ENCODE peak calls at places on chromosomes 4 and X, in five cellular contexts. W, Y, Q, M and U are unnamed samples.

GRCh38 chr4:8656711-8657380 is 64.3 kb downstream of the CPZ start:
- DNase-seq in W (no peak), Y (no peak), Q (no peak), M (no peak), U (no peak)

GRCh38 chr4:7416745-7417432 is 17.8 kb downstream of the PSAPL1 start:
- DNase-seq in W (no peak), Y (no peak), Q (no peak), M (no peak), U (peak)

GRCh38 chrX:153791104-153791852 is 2.9 kb downstream of the IDH3G start:
- DNase-seq in W (no peak), Y (no peak), Q (no peak), M (no peak), U (no peak)

GRCh38 chr4:56330691-56331090 is 56.6 kb downstream of the AASDH start:
- DNase-seq in W (no peak), Y (no peak), Q (peak), M (no peak), U (no peak)

GRCh38 chr4:38177792-38178665 is 217.8 kb downstream of the PTTG2 start:
- DNase-seq in W (no peak), Y (no peak), Q (peak), M (peak), U (no peak)

GRCh38 chr4:41294445-41295062 is 37.8 kb downstream of the UCHL1 start:
- DNase-seq in W (no peak), Y (no peak), Q (no peak), M (no peak), U (no peak)

GRCh38 chr4:102343964-102344519 is 1.2 kb downstream of the SLC39A8 start:
- DNase-seq in W (peak), Y (no peak), Q (peak), M (peak), U (no peak)

GRCh38 chr4:163332526-163333405 is at the start of gene NPY1R:
- DNase-seq in W (peak), Y (peak), Q (peak), M (peak), U (no peak)

GRCh38 chr4:135949926-135950325 is 1582.4 kb downstream of the PCDH18 start:
- DNase-seq in W (no peak), Y (no peak), Q (no peak), M (no peak), U (no peak)

GRCh38 chr4:158811704-158812103 is 42.9 kb downstream of the FNIP2 start:
- DNase-seq in W (no peak), Y (no peak), Q (peak), M (peak), U (no peak)

GRCh38 chrX:118976599-118977340 is 2.4 kb downstream of the LONRF3 start:
- DNase-seq in W (no peak), Y (no peak), Q (peak), M (peak), U (peak)

GRCh38 chr4:139844057-139844456 is 178.4 kb downstream of the MGST2 start:
- DNase-seq in W (no peak), Y (no peak), Q (peak), M (no peak), U (no peak)

GRCh38 chr4:72302981-72303704 is 265.9 kb downstream of the ADAMTS3 start:
- DNase-seq in W (no peak), Y (no peak), Q (peak), M (peak), U (peak)

GRCh38 chr4:48949518-48950207 is 36.4 kb upstream of the CWH43 start:
- DNase-seq in W (no peak), Y (peak), Q (peak), M (no peak), U (no peak)

GRCh38 chrX:130060122-130061069 is 49.9 kb downstream of the ELF4 start:
- DNase-seq in W (no peak), Y (peak), Q (peak), M (peak), U (peak)

GRCh38 chr4:113293043-113293560 is 243.6 kb downstream of the ANK2 start:
- DNase-seq in W (no peak), Y (peak), Q (peak), M (no peak), U (no peak)

GRCh38 chr4:185381794-185382193 is 13.9 kb downstream of the LRP2BP start:
- DNase-seq in W (no peak), Y (no peak), Q (peak), M (no peak), U (no peak)